ENCODE peak calls at places on chromosomes 6 and 20, in five cellular contexts. One of them, this sample, is unnamed.

GRCh38 chr6:31687321-31687720 is 6.5 kb upstream of the LY6G5C start:
- DNase-seq in H1: no peak
- DNase-seq in H9: no peak
- DNase-seq in mesenchymal stem cell: no peak
- DNase-seq in neuronal stem cell: no peak
- DNase-seq in this sample: no peak

GRCh38 chr6:15904651-15905376 is 224.1 kb upstream of the MYLIP start:
- DNase-seq in neuronal stem cell: no peak
- DNase-seq in mesenchymal stem cell: peak; percentile 18
- DNase-seq in H1: no peak
- DNase-seq in H9: no peak
- DNase-seq in this sample: no peak

GRCh38 chr6:43613721-43614395 is 15.2 kb downstream of the GTPBP2 start:
- DNase-seq in H9: no peak
- DNase-seq in neuronal stem cell: no peak
- DNase-seq in mesenchymal stem cell: no peak
- DNase-seq in H1: no peak
- DNase-seq in this sample: no peak

GRCh38 chr20:51481311-51481997 is 61.1 kb downstream of the NFATC2 start:
- DNase-seq in H1: no peak
- DNase-seq in mesenchymal stem cell: no peak
- DNase-seq in H9: no peak
- DNase-seq in neuronal stem cell: no peak
- DNase-seq in this sample: peak; percentile 54

GRCh38 chr6:10297825-10298224 is 117.0 kb downstream of the TFAP2A start:
- DNase-seq in H1: no peak
- DNase-seq in H9: no peak
- DNase-seq in mesenchymal stem cell: peak; percentile 17
- DNase-seq in neuronal stem cell: no peak
- DNase-seq in this sample: no peak

GRCh38 chr6:134436281-134436815 is 118.4 kb upstream of the SGK1 start:
- DNase-seq in mesenchymal stem cell: peak; percentile 98
- DNase-seq in H1: no peak
- DNase-seq in neuronal stem cell: no peak
- DNase-seq in H9: no peak
- DNase-seq in this sample: peak; percentile 87

GRCh38 chr20:35621560-35621946 is 5.9 kb downstream of the SPAG4 start:
- DNase-seq in mesenchymal stem cell: no peak
- DNase-seq in neuronal stem cell: no peak
- DNase-seq in H9: no peak
- DNase-seq in H1: no peak
- DNase-seq in this sample: no peak

GRCh38 chr6:133964052-133964451 is 11.0 kb downstream of the TBPL1 start:
- DNase-seq in neuronal stem cell: no peak
- DNase-seq in mesenchymal stem cell: peak; percentile 31
- DNase-seq in H9: no peak
- DNase-seq in H1: no peak
- DNase-seq in this sample: peak; percentile 36

GRCh38 chr6:131946404-131946991 is 4.7 kb downstream of the CCN2 start:
- DNase-seq in H1: no peak
- DNase-seq in neuronal stem cell: no peak
- DNase-seq in mesenchymal stem cell: peak; percentile 73
- DNase-seq in H9: no peak
- DNase-seq in this sample: peak; percentile 48

GRCh38 chr20:23225407-23226060 is 125.1 kb upstream of the NXT1 start:
- DNase-seq in mesenchymal stem cell: peak; percentile 98
- DNase-seq in neuronal stem cell: no peak
- DNase-seq in H1: no peak
- DNase-seq in H9: no peak
- DNase-seq in this sample: peak; percentile 29

GRCh38 chr6:293185-294174 is 1.2 kb downstream of the DUSP22 start:
- DNase-seq in H9: no peak
- DNase-seq in mesenchymal stem cell: peak; percentile 58
- DNase-seq in neuronal stem cell: no peak
- DNase-seq in H1: peak; percentile 55
- DNase-seq in this sample: no peak

GRCh38 chr6:13615802-13616140 is 636 bp downstream of the NOL7 start:
- DNase-seq in neuronal stem cell: peak; percentile 24
- DNase-seq in H9: no peak
- DNase-seq in mesenchymal stem cell: peak; percentile 63
- DNase-seq in H1: peak; percentile 59
- DNase-seq in this sample: peak; percentile 28

GRCh38 chr6:105318660-105319059 is 84.2 kb downstream of the PREP start:
- DNase-seq in H9: no peak
- DNase-seq in mesenchymal stem cell: peak; percentile 30
- DNase-seq in neuronal stem cell: no peak
- DNase-seq in H1: no peak
- DNase-seq in this sample: peak; percentile 31

GRCh38 chr6:34151321-34152041 is 5.6 kb upstream of the GRM4 start:
- DNase-seq in H1: peak; percentile 69
- DNase-seq in mesenchymal stem cell: no peak
- DNase-seq in neuronal stem cell: no peak
- DNase-seq in H9: peak; percentile 83
- DNase-seq in this sample: no peak

GRCh38 chr6:21900730-21901129 is 307.2 kb downstream of the SOX4 start:
- DNase-seq in mesenchymal stem cell: peak; percentile 66
- DNase-seq in H1: no peak
- DNase-seq in H9: no peak
- DNase-seq in neuronal stem cell: no peak
- DNase-seq in this sample: no peak

GRCh38 chr20:37622728-37623127 is 71.1 kb upstream of the CTNNBL1 start:
- DNase-seq in neuronal stem cell: no peak
- DNase-seq in H1: no peak
- DNase-seq in mesenchymal stem cell: no peak
- DNase-seq in H9: peak; percentile 53
- DNase-seq in this sample: no peak

GRCh38 chr6:31697555-31697954 is 5.6 kb downstream of the ABHD16A start:
- DNase-seq in mesenchymal stem cell: no peak
- DNase-seq in H1: no peak
- DNase-seq in neuronal stem cell: no peak
- DNase-seq in H9: no peak
- DNase-seq in this sample: no peak

GRCh38 chr6:161444966-161445799 is 171.3 kb upstream of the AGPAT4 start:
- DNase-seq in H9: no peak
- DNase-seq in neuronal stem cell: no peak
- DNase-seq in H1: no peak
- DNase-seq in mesenchymal stem cell: peak; percentile 25
- DNase-seq in this sample: no peak

GRCh38 chr6:885051-885590 is 192.2 kb upstream of the EXOC2 start:
- DNase-seq in H9: no peak
- DNase-seq in H1: no peak
- DNase-seq in neuronal stem cell: no peak
- DNase-seq in mesenchymal stem cell: no peak
- DNase-seq in this sample: no peak

GRCh38 chr6:97586344-97586743 is 303.3 kb upstream of the MMS22L start:
- DNase-seq in H1: no peak
- DNase-seq in H9: no peak
- DNase-seq in neuronal stem cell: peak; percentile 3
- DNase-seq in mesenchymal stem cell: peak; percentile 9
- DNase-seq in this sample: no peak

GRCh38 chr6:14206351-14206750 is 88.8 kb downstream of the CD83 start:
- DNase-seq in H1: no peak
- DNase-seq in mesenchymal stem cell: no peak
- DNase-seq in H9: no peak
- DNase-seq in neuronal stem cell: no peak
- DNase-seq in this sample: no peak

GRCh38 chr20:47480239-47480638 is 21.4 kb upstream of the NCOA3 start:
- DNase-seq in neuronal stem cell: no peak
- DNase-seq in H1: no peak
- DNase-seq in mesenchymal stem cell: no peak
- DNase-seq in H9: no peak
- DNase-seq in this sample: no peak

GRCh38 chr6:72461144-72461543 is 160.7 kb upstream of the KCNQ5 start:
- DNase-seq in neuronal stem cell: no peak
- DNase-seq in mesenchymal stem cell: no peak
- DNase-seq in H9: no peak
- DNase-seq in H1: no peak
- DNase-seq in this sample: no peak

DNA sequence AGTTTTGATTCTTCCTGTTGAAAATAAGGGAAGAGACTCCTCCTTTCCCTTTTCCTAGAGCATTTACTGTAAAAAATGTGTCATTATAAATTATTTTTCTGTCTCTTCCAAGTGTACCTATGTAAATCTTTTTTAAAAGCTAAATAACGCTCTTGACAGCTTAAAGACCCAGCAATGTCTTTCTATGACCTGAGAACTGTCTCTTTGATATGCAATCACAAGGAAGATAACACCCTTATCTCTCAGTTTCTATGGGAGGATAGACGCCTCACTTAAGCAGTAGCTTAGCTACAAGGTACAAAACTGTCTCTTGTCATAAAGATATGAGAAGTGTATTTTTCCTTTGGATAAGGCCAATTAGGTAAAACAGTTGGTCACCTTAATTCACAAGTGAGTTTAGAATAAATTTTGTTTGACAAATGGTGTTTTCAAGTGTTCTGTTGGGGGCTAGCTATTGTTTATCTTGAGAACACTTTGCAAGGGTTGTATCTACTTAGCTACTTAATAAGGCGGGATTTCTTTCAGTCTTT is 980.6 kb upstream of the EYS start:
- DNase-seq in neuronal stem cell: no peak
- DNase-seq in H1: no peak
- DNase-seq in H9: no peak
- DNase-seq in mesenchymal stem cell: no peak
- DNase-seq in this sample: no peak
- H2BK12ac ChIP-seq in neuronal stem cell: no peak overlapping the region
- H2BK12ac ChIP-seq in H1: no peak overlapping the region
- H2BK12ac ChIP-seq in H9: no peak overlapping the region
- H2BK12ac ChIP-seq in mesenchymal stem cell: no peak overlapping the region
- H2BK12ac ChIP-seq in this sample: no peak overlapping the region

GRCh38 chr6:147015674-147016073 is 188.5 kb upstream of the STXBP5 start:
- DNase-seq in neuronal stem cell: no peak
- DNase-seq in H1: no peak
- DNase-seq in mesenchymal stem cell: no peak
- DNase-seq in H9: no peak
- DNase-seq in this sample: no peak
- H2BK12ac ChIP-seq in neuronal stem cell: no peak overlapping the region
- H2BK12ac ChIP-seq in H1: no peak overlapping the region
- H2BK12ac ChIP-seq in mesenchymal stem cell: no peak overlapping the region
- H2BK12ac ChIP-seq in H9: no peak overlapping the region
- H2BK12ac ChIP-seq in this sample: no peak overlapping the region

GRCh38 chr6:147438758-147439528 is 69.5 kb upstream of the SAMD5 start:
- DNase-seq in H9: peak; percentile 84
- DNase-seq in neuronal stem cell: peak; percentile 24
- DNase-seq in H1: peak; percentile 52
- DNase-seq in mesenchymal stem cell: no peak
- DNase-seq in this sample: no peak
- H2BK12ac ChIP-seq in H9: peak overlapping the region; percentile 38
- H2BK12ac ChIP-seq in neuronal stem cell: no peak overlapping the region
- H2BK12ac ChIP-seq in H1: peak overlapping the region; percentile 22
- H2BK12ac ChIP-seq in mesenchymal stem cell: no peak overlapping the region
- H2BK12ac ChIP-seq in this sample: peak overlapping the region; percentile 19

GRCh38 chr20:4192378-4193048 is 177.2 kb upstream of the RNF24 start:
- DNase-seq in mesenchymal stem cell: no peak
- DNase-seq in H9: no peak
- DNase-seq in neuronal stem cell: no peak
- DNase-seq in H1: no peak
- DNase-seq in this sample: no peak
- H2BK12ac ChIP-seq in mesenchymal stem cell: no peak overlapping the region
- H2BK12ac ChIP-seq in H9: no peak overlapping the region
- H2BK12ac ChIP-seq in neuronal stem cell: no peak overlapping the region
- H2BK12ac ChIP-seq in H1: no peak overlapping the region
- H2BK12ac ChIP-seq in this sample: no peak overlapping the region

DNA sequence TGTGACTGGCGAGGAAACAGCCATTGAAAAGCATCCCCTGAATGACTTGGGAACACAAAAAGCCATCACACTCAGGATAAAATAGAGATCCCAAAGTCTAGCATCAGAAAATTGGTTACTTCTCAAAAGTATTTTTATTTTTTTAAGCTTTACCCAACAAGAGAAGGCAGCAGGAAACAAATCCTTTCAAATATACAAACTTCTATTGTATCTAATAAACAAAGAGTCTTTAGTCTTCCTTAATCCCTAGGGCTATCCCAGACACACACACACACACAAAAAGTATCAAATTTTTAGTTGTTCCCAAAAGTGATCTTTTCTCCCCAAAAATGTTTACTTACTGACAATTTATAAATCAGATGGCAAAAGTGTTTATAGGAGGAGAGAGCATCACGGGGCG is 33.2 kb upstream of the MARCKS start:
- DNase-seq in mesenchymal stem cell: no peak
- DNase-seq in H1: no peak
- DNase-seq in neuronal stem cell: no peak
- DNase-seq in H9: no peak
- DNase-seq in this sample: no peak
- H2BK12ac ChIP-seq in mesenchymal stem cell: no peak overlapping the region
- H2BK12ac ChIP-seq in H1: no peak overlapping the region
- H2BK12ac ChIP-seq in neuronal stem cell: no peak overlapping the region
- H2BK12ac ChIP-seq in H9: no peak overlapping the region
- H2BK12ac ChIP-seq in this sample: no peak overlapping the region

DNA sequence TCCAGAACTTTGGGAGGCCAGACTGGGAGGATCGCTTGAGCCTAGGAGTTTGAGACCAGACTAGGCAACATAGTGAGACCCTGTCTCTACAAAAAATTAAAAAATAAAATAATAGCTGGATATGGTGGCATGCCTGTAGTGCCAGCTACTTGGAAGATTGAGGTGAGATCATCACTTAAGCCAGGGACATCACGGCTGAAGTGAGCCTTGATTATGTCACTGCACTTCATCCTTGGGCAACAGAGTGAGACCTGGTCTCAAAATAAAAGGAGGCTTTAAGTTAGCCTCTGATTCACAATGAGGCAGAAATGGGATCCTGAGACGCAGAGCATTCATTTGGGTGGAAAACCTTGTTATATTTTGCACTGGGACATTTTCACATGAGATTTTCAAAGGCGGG is 57.0 kb downstream of the TULP4 start:
- DNase-seq in H9: no peak
- DNase-seq in mesenchymal stem cell: no peak
- DNase-seq in neuronal stem cell: no peak
- DNase-seq in H1: no peak
- DNase-seq in this sample: no peak
- H2BK12ac ChIP-seq in H9: no peak overlapping the region
- H2BK12ac ChIP-seq in mesenchymal stem cell: no peak overlapping the region
- H2BK12ac ChIP-seq in neuronal stem cell: no peak overlapping the region
- H2BK12ac ChIP-seq in H1: no peak overlapping the region
- H2BK12ac ChIP-seq in this sample: no peak overlapping the region

GRCh38 chr6:147553099-147553498 is 44.6 kb downstream of the SAMD5 start:
- DNase-seq in H1: no peak
- DNase-seq in H9: no peak
- DNase-seq in neuronal stem cell: no peak
- DNase-seq in mesenchymal stem cell: no peak
- DNase-seq in this sample: no peak
- H2BK12ac ChIP-seq in H1: no peak overlapping the region
- H2BK12ac ChIP-seq in H9: no peak overlapping the region
- H2BK12ac ChIP-seq in neuronal stem cell: no peak overlapping the region
- H2BK12ac ChIP-seq in mesenchymal stem cell: no peak overlapping the region
- H2BK12ac ChIP-seq in this sample: no peak overlapping the region